ENCODE peak calls at places on chromosome 20, in six cellular contexts. H is H4; Q is esophagus squamous epithelium; F is stimulated activated CD8-positive, alpha-beta memory T cell treated with anti-CD3 and anti-CD28 coated beads, Interleukin-15, amount 100 ng/mL, for 1 hour; K is NCI-H2081; W is fibroblast of the conjunctiva. J is an unnamed sample.

GRCh38 chr20:43379239-43379917 is 78.3 kb upstream of the SRSF6 start:
- DNase-seq in H (peak; percentile 85), Q (no peak), F (no peak), K (no peak), W (peak; percentile 45), J (no peak)

GRCh38 chr20:41005361-41005729 is 23.3 kb upstream of the TOP1 start:
- DNase-seq in H (peak; percentile 91), Q (peak; percentile 40), F (no peak), K (no peak), W (peak; percentile 91), J (peak; percentile 12)

GRCh38 chr20:49594143-49594928 is 26.4 kb upstream of the PTGIS start:
- DNase-seq in H (no peak), Q (no peak), F (no peak), K (no peak), W (peak; percentile 88), J (no peak)

GRCh38 chr20:11902264-11902663 is 15.4 kb upstream of the BTBD3 start:
- DNase-seq in H (peak; percentile 61), Q (no peak), F (no peak), K (no peak), W (no peak), J (no peak)

GRCh38 chr20:34927736-34928135 is 27.9 kb downstream of the GSS start:
- DNase-seq in H (no peak), Q (no peak), F (no peak), K (no peak), W (no peak), J (no peak)

GRCh38 chr20:37364927-37365272 is 19.0 kb downstream of the SRC start:
- DNase-seq in H (no peak), Q (no peak), F (no peak), K (no peak), W (no peak), J (no peak)

GRCh38 chr20:60223174-60223573 is 265.0 kb downstream of the CDH26 start:
- DNase-seq in H (no peak), Q (no peak), F (no peak), K (no peak), W (no peak), J (no peak)

GRCh38 chr20:10660661-10661060 is 13.1 kb downstream of the JAG1 start:
- DNase-seq in H (no peak), Q (no peak), F (no peak), K (no peak), W (no peak), J (no peak)

GRCh38 chr20:35604444-35604750 is 11.2 kb upstream of the SPAG4 start:
- DNase-seq in H (no peak), Q (no peak), F (no peak), K (no peak), W (no peak), J (no peak)

GRCh38 chr20:5191829-5192569 is 65.2 kb downstream of the CDS2 start:
- DNase-seq in H (peak; percentile 57), Q (no peak), F (no peak), K (peak; percentile 47), W (peak; percentile 70), J (peak; percentile 39)

GRCh38 chr20:62978559-62978938 is 26.0 kb downstream of the SLC17A9 start:
- DNase-seq in H (no peak), Q (no peak), F (no peak), K (no peak), W (no peak), J (no peak)

GRCh38 chr20:63295422-63295821 is 2.4 kb downstream of the COL20A1 start:
- DNase-seq in H (no peak), Q (no peak), F (no peak), K (no peak), W (no peak), J (no peak)

GRCh38 chr20:37990571-37991151 is 42.6 kb downstream of the TTI1 start:
- DNase-seq in H (peak; percentile 44), Q (peak; percentile 39), F (peak; percentile 4), K (no peak), W (no peak), J (no peak)

GRCh38 chr20:13267231-13267630 is 46.2 kb downstream of the ISM1 start:
- DNase-seq in H (no peak), Q (no peak), F (no peak), K (no peak), W (no peak), J (no peak)

GRCh38 chr20:6663104-6663503 is 104.4 kb upstream of the BMP2 start:
- DNase-seq in H (no peak), Q (no peak), F (no peak), K (no peak), W (no peak), J (no peak)

GRCh38 chr20:62501801-62502495 is 26.2 kb upstream of the GATA5 start:
- DNase-seq in H (peak; percentile 57), Q (no peak), F (no peak), K (no peak), W (peak; percentile 3), J (no peak)

GRCh38 chr20:34074101-34074760 is 37.8 kb downstream of the EIF2S2 start:
- DNase-seq in H (no peak), Q (no peak), F (no peak), K (no peak), W (no peak), J (no peak)

GRCh38 chr20:35854697-35855434 is 83.1 kb downstream of the PHF20 start:
- DNase-seq in H (no peak), Q (no peak), F (no peak), K (no peak), W (no peak), J (no peak)

GRCh38 chr20:24157213-24157612 is 168.6 kb upstream of the GGTLC1 start:
- DNase-seq in H (no peak), Q (no peak), F (no peak), K (no peak), W (no peak), J (no peak)

GRCh38 chr20:63372971-63373885 is 12.1 kb upstream of the CHRNA4 start:
- DNase-seq in H (no peak), Q (no peak), F (no peak), K (no peak), W (no peak), J (no peak)